ENCODE peak calls at places on chromosomes 12 and 14, in four cellular contexts. K is heart left ventricle, W is tibial nerve, A is body of pancreas. T is an unnamed sample.

GRCh38 chr12:41850046-41850445 is 294.6 kb downstream of the GXYLT1 start:
- DNase-seq in K (no peak), A (no peak), W (no peak), T (peak; percentile 73)

GRCh38 chr14:49893309-49894213 is 679 bp downstream of the ARF6 start:
- DNase-seq in K (peak; percentile 65), A (no peak), W (peak; percentile 30), T (peak; percentile 42)

GRCh38 chr12:111429760-111430417 is 24.2 kb downstream of the SH2B3 start:
- DNase-seq in K (no peak), A (no peak), W (no peak), T (peak; percentile 61)

GRCh38 chr12:48000878-48001321 is 3.4 kb downstream of the COL2A1 start:
- DNase-seq in K (peak; percentile 57), A (no peak), W (no peak), T (peak; percentile 44)

GRCh38 chr12:102326987-102327386 is 129.4 kb upstream of the PMCH start:
- DNase-seq in A (no peak), K (no peak), W (no peak), T (no peak)

GRCh38 chr14:92719890-92720323 is 28.5 kb downstream of the LGMN start:
- DNase-seq in A (no peak), K (no peak), W (no peak), T (no peak)

GRCh38 chr12:102769323-102769916 is 147.6 kb downstream of the PAH start:
- DNase-seq in K (peak; percentile 51), W (peak; percentile 55), A (peak; percentile 52), T (peak; percentile 34)

GRCh38 chr14:99718031-99718810 is 34.1 kb downstream of the CYP46A1 start:
- DNase-seq in A (no peak), K (no peak), W (no peak), T (no peak)

GRCh38 chr14:77133718-77134338 is 7.8 kb downstream of the ZDHHC22 start:
- DNase-seq in W (no peak), K (peak; percentile 57), A (peak; percentile 59), T (peak; percentile 61)

GRCh38 chr12:13167226-13167625 is 29.3 kb upstream of the EMP1 start:
- DNase-seq in A (no peak), W (no peak), K (no peak), T (peak; percentile 43)
- H3K4me1 ChIP-seq in A (no peaks in the 10 kb centered on the region), W (peaks cover 11% of the 10 kb centered on the region), K (no peaks in the 10 kb centered on the region), T (peaks cover 34% of the 10 kb centered on the region)

GRCh38 chr12:12560587-12561304 is 1.9 kb downstream of the DUSP16 start:
- DNase-seq in W (no peak), K (peak; percentile 32), A (peak; percentile 65), T (peak; percentile 74)
- TF ChIP-seq POLR2A in W (peak; percentile 40), K (no peak), A (peak; percentile 95), T (no peak)

GRCh38 chr12:49706351-49707126 is 666 bp downstream of the FMNL3 start:
- DNase-seq in W (peak; percentile 21), K (peak; percentile 55), A (no peak), T (peak; percentile 64)

GRCh38 chr12:49705479-49706267 is 1.5 kb downstream of the FMNL3 start:
- DNase-seq in A (peak; percentile 14), K (peak; percentile 68), W (peak; percentile 15), T (peak; percentile 89)

GRCh38 chr12:49702009-49702408 is 5.2 kb downstream of the FMNL3 start:
- DNase-seq in K (no peak), W (no peak), A (no peak), T (no peak)

GRCh38 chr12:49703647-49704137 is 3.5 kb downstream of the FMNL3 start:
- DNase-seq in K (peak; percentile 28), A (no peak), W (no peak), T (peak; percentile 49)

GRCh38 chr12:49702676-49703228 is 4.5 kb downstream of the FMNL3 start:
- DNase-seq in A (no peak), W (no peak), K (no peak), T (no peak)
- H3K4me1 ChIP-seq in A (peaks cover 14% of the 10 kb centered on the region), W (peaks cover 58% of the 10 kb centered on the region), K (peaks cover 3% of the 10 kb centered on the region), T (peaks cover 55% of the 10 kb centered on the region)

GRCh38 chr12:106303202-106303820 is 778 bp downstream of the TCP11L2 start:
- DNase-seq in W (peak; percentile 75), K (peak; percentile 95), A (peak; percentile 91), T (peak; percentile 94)

GRCh38 chr12:106301241-106301610 is 1.3 kb upstream of the TCP11L2 start:
- DNase-seq in W (no peak), K (no peak), A (no peak), T (no peak)

GRCh38 chr12:106304001-106304421 is 1.5 kb downstream of the TCP11L2 start:
- DNase-seq in K (no peak), A (peak; percentile 13), W (no peak), T (no peak)

GRCh38 chr12:106301611-106302321 is 767 bp upstream of the TCP11L2 start:
- DNase-seq in W (peak; percentile 22), K (peak; percentile 59), A (peak; percentile 77), T (peak; percentile 87)

DNA sequence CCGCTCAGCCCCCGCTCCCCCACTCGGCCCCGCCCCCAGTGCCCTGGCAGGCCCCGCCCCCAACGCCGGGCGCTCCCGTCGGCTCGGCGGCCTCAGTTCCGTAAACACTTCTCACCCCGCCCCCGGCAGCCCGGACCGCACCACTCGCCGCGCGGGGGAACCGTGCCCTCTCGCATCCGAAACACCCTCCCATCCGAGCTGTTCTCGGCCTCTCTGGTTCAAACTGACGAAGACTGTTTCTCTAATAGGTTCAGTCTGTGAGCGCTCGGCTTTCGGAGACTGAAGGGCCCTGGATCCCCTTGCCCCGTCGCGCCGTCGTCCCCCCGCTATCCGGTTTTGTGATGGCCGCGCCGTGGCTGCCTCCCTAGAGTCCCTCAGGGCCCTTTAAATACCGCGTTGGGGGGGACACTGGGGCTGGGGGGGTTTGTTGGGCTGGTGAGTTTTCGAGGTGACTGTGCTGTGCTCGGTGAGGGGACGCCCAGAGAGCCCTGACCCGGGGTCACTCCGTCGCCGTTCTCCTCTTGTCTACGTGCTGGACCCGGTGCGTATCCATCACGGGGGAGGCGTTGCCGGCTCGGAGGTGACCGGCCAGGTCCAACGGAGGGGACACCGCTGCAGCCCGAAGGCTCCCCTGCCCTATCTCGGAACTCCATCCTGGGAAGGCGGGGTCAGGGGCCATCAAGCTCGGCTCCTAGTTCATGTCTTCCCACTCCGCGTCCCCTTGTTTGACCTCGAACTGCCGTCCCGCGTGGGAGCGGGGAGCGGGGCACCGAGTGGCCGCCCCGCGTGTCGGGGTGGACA is at the start of gene TCP11L2:
- DNase-seq in W (peak; percentile 86), K (peak; percentile 89), A (peak; percentile 90), T (peak; percentile 79)
- TF ChIP-seq POLR2A in W (peak; percentile 29), K (no peak), A (peak; percentile 49), T (no peak)

DNA sequence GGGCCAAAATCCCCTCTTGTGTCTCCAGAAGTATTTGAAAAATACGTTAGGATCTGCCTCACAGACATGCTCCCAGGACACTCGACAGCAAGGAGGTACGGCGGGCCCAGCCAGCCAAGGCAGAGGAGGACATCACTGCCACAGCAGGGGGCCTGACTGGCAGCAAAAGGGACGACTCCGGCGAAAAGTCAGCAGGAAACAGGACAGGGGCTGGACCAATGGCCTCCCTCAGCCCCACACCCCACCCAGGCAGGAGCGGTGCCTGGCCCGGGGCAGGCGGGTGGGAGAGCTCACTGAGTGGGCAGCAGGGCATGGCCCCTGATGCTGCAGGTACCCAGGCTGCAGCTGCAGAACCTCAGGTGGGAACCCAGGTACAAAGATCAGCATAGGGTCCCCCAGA is 17.8 kb downstream of the BRF1 start:
- DNase-seq in A (no peak), W (no peak), K (no peak), T (no peak)
- H3K4me1 ChIP-seq in A (peaks cover 53% of the 10 kb centered on the region), W (peaks cover 4% of the 10 kb centered on the region), K (no peaks in the 10 kb centered on the region), T (peaks cover 11% of the 10 kb centered on the region)

DNA sequence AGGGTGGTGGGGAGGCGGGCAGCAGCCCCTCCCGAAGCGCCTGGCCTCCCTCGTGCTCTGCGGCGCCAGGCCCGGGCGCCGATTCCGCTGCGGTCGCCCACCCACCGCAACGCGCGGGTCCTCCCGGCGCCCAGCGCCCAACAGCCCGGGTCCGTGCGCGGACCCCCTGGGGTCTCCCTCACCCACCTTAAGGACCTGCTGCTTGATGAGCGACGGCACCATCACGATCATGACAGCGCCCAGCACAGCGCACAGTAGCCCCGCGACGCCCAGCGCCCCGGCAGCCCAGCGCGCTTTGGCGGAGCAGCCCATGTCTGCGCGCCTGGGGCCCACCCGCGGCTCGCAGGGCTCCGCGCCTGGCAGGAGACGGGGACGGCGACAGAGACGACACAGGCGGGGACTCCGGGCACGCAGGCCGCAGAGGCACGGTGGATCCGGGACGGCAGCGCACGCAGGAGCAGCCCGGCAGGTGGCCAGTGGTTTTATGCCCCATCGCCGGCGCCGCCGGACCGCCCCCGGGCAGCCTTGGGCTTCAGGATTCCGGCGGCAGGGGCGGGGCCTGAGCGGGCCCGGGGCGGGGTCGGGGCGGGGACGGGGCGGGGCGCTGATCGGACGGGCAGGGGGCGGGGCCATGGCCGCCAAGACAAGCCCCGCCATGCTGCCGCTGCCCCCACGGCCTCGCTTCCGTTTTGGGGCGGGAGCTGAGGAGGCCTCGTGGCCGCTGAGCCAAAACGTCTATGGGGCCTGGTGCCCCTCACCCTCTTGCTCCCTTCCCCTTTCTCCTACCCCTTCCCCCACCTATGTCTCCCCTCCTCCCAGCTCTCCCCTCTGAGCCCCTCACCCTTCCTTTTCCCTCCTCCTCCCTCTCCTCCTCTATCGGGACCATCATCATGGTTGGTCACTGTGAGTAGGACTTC is at the start of gene SCARB1:
- DNase-seq in A (peak; percentile 84), K (peak; percentile 83), W (peak; percentile 71), T (peak; percentile 71)
- TF ChIP-seq POLR2A in A (peak; percentile 54), K (no peak), W (no peak), T (peak; percentile 82)

GRCh38 chr14:33686856-33687255 is 264.0 kb downstream of the EGLN3 start:
- DNase-seq in W (no peak), K (no peak), A (no peak), T (no peak)

GRCh38 chr14:33685698-33686097 is 265.2 kb downstream of the EGLN3 start:
- DNase-seq in W (no peak), A (no peak), K (no peak), T (no peak)

GRCh38 chr14:33689680-33690079 is 261.2 kb downstream of the EGLN3 start:
- DNase-seq in W (no peak), K (no peak), A (no peak), T (no peak)

GRCh38 chr14:33685026-33685425 is 265.8 kb downstream of the EGLN3 start:
- DNase-seq in W (no peak), A (no peak), K (no peak), T (no peak)

GRCh38 chr14:33686218-33686617 is 264.7 kb downstream of the EGLN3 start:
- DNase-seq in A (no peak), W (no peak), K (no peak), T (peak; percentile 41)
- H3K4me1 ChIP-seq in A (no peaks in the 10 kb centered on the region), W (no peaks in the 10 kb centered on the region), K (peaks cover 4% of the 10 kb centered on the region), T (peaks cover 9% of the 10 kb centered on the region)

T was measured in endothelial cell of umbilical vein.